ENCODE peak calls at places on chromosomes 2 and 18, in nine cellular contexts. R is left ventricle myocardium superior, T is mesothelial cell of epicardium, Q is M059J, P is PC-9, U is astrocyte of the spinal cord, I is fibroblast of lung, C is D341Med, S is dermis blood vessel endothelial cell. B is an unnamed sample.

GRCh38 chr18:37578886-37579513 is 13.4 kb upstream of the CELF4 start:
- DNase-seq in I (no peak), S (peak), C (peak), T (no peak), Q (peak), P (no peak), U (peak), R (no peak), B (no peak)

GRCh38 chr2:226583715-226584114 is 215.9 kb downstream of the IRS1 start:
- DNase-seq in C (no peak), S (peak), I (peak), T (no peak), U (peak), P (peak), Q (peak), R (no peak), B (no peak)

GRCh38 chr2:32678825-32679224 is 51.0 kb downstream of the TTC27 start:
- DNase-seq in C (no peak), T (no peak), U (peak), P (no peak), I (peak), R (no peak), S (peak), Q (peak), B (no peak)

GRCh38 chr18:69328086-69328485 is 72.6 kb upstream of the DOK6 start:
- DNase-seq in R (no peak), U (no peak), Q (no peak), I (no peak), C (no peak), P (no peak), T (no peak), S (no peak), B (no peak)

GRCh38 chr2:209391776-209392401 is 32.0 kb upstream of the MAP2 start:
- DNase-seq in S (no peak), U (peak), T (no peak), P (peak), Q (peak), I (peak), C (no peak), R (no peak), B (no peak)

GRCh38 chr2:144048631-144049060 is 471.3 kb downstream of the ZEB2 start:
- DNase-seq in T (no peak), C (no peak), P (no peak), U (no peak), R (no peak), Q (no peak), S (no peak), I (no peak), B (no peak)

GRCh38 chr2:16018277-16019059 is 78.1 kb downstream of the MYCN start:
- DNase-seq in S (no peak), T (no peak), I (no peak), R (no peak), C (no peak), U (no peak), Q (no peak), P (no peak), B (no peak)

GRCh38 chr2:144796956-144797355 is 277.0 kb upstream of the ZEB2 start:
- DNase-seq in P (no peak), U (no peak), T (no peak), C (no peak), I (no peak), Q (no peak), R (no peak), S (no peak), B (no peak)

GRCh38 chr2:61905372-61906186 is at the start of gene COMMD1:
- DNase-seq in R (peak), S (peak), I (peak), Q (peak), T (peak), C (peak), U (peak), P (peak), B (peak)

GRCh38 chr2:105087273-105087672 is 49.4 kb downstream of the MRPS9 start:
- DNase-seq in S (peak), U (no peak), P (no peak), C (no peak), R (no peak), Q (no peak), T (no peak), I (no peak), B (no peak)

GRCh38 chr2:133566967-133567645 is 1.2 kb downstream of the NCKAP5 start:
- DNase-seq in P (no peak), T (no peak), S (peak), C (no peak), R (peak), Q (peak), I (peak), U (peak), B (no peak)

GRCh38 chr2:218716070-218716469 is 5.4 kb downstream of the TTLL4 start:
- DNase-seq in C (no peak), T (no peak), P (no peak), Q (peak), R (no peak), S (peak), U (peak), I (peak), B (no peak)

GRCh38 chr2:72993147-72993546 is 75.8 kb downstream of the EMX1 start:
- DNase-seq in P (no peak), I (peak), R (no peak), Q (peak), U (peak), T (peak), S (peak), C (peak), B (no peak)

GRCh38 chr2:54483426-54483825 is 27.3 kb downstream of the SPTBN1 start:
- DNase-seq in T (no peak), U (peak), P (peak), C (no peak), I (peak), R (no peak), S (peak), Q (peak), B (no peak)

GRCh38 chr18:49019446-49020045 is 68.8 kb upstream of the SMAD7 start:
- DNase-seq in T (peak), P (no peak), C (no peak), Q (no peak), S (no peak), R (no peak), I (peak), U (no peak), B (no peak)

GRCh38 chr2:186871866-186872265 is 22.9 kb upstream of the ZSWIM2 start:
- DNase-seq in T (no peak), R (no peak), Q (no peak), C (no peak), U (no peak), P (no peak), S (peak), I (no peak), B (no peak)

GRCh38 chr18:76491436-76491800 is 3.6 kb downstream of the ZNF516 start:
- DNase-seq in P (peak), Q (peak), C (peak), U (peak), T (peak), I (peak), S (peak), R (peak), B (peak)

GRCh38 chr18:44518091-44518490 is 162.6 kb upstream of the SETBP1 start:
- DNase-seq in T (no peak), P (no peak), U (no peak), I (peak), Q (peak), C (no peak), R (no peak), S (no peak), B (no peak)

GRCh38 chr18:2826581-2826980 is 20.2 kb upstream of the EMILIN2 start:
- DNase-seq in T (no peak), Q (no peak), U (no peak), P (no peak), S (no peak), C (peak), R (peak), I (no peak), B (peak)

GRCh38 chr2:220162320-220162719 is 534.9 kb downstream of the SLC4A3 start:
- DNase-seq in T (no peak), I (no peak), Q (no peak), P (no peak), U (no peak), C (no peak), R (no peak), S (no peak), B (no peak)

GRCh38 chr2:186603208-186603765 is 13.4 kb downstream of the ITGAV start:
- DNase-seq in Q (peak), T (no peak), C (no peak), R (no peak), U (no peak), S (peak), P (no peak), I (peak), B (no peak)

GRCh38 chr2:95297639-95298395 is 670 bp downstream of the KCNIP3 start:
- DNase-seq in P (no peak), I (no peak), S (no peak), Q (no peak), C (no peak), R (no peak), T (no peak), U (no peak), B (no peak)

GRCh38 chr2:237280235-237280634 is 133.7 kb downstream of the COL6A3 start:
- DNase-seq in U (peak), S (no peak), P (no peak), T (no peak), Q (peak), C (no peak), I (peak), R (no peak), B (no peak)

GRCh38 chr2:128322651-128323491 is 4.2 kb upstream of the HS6ST1 start:
- DNase-seq in I (no peak), P (no peak), C (peak), R (peak), S (no peak), T (peak), Q (no peak), U (no peak), B (peak)

GRCh38 chr18:55884498-55884897 is 296.5 kb upstream of the TCF4 start:
- DNase-seq in U (no peak), C (no peak), P (no peak), I (no peak), R (no peak), S (no peak), T (no peak), Q (no peak), B (no peak)

GRCh38 chr2:5945707-5946106 is 253.5 kb downstream of the SOX11 start:
- DNase-seq in T (no peak), C (no peak), P (no peak), S (no peak), I (no peak), R (no peak), Q (no peak), U (no peak), B (no peak)

GRCh38 chr18:64747803-64748202 is 598.9 kb upstream of the LINC00305 start:
- DNase-seq in U (no peak), P (no peak), S (no peak), R (no peak), Q (no peak), T (no peak), I (no peak), C (no peak), B (no peak)

GRCh38 chr2:212926948-212927347 is 224.5 kb downstream of the IKZF2 start:
- DNase-seq in U (no peak), R (peak), T (no peak), S (no peak), P (no peak), C (no peak), Q (no peak), I (no peak), B (peak)

GRCh38 chr2:32632089-32632488 is 4.2 kb downstream of the TTC27 start:
- DNase-seq in Q (peak), R (no peak), T (no peak), P (peak), C (no peak), S (peak), I (peak), U (peak), B (no peak)

GRCh38 chr18:10029711-10030110 is 115.9 kb downstream of the VAPA start:
- DNase-seq in I (no peak), S (no peak), C (no peak), U (no peak), P (no peak), Q (no peak), T (no peak), R (peak), B (no peak)

GRCh38 chr2:1912771-1913170 is 168.5 kb upstream of the PXDN start:
- DNase-seq in R (no peak), C (no peak), T (no peak), S (no peak), P (no peak), U (no peak), I (no peak), Q (no peak), B (no peak)

GRCh38 chr2:231398585-231398984 is 3.1 kb downstream of the B3GNT7 start:
- DNase-seq in P (no peak), T (no peak), I (no peak), S (no peak), C (no peak), U (no peak), Q (no peak), R (no peak), B (no peak)

GRCh38 chr2:146031158-146031557 is 1511.2 kb upstream of the ZEB2 start:
- DNase-seq in R (no peak), Q (no peak), P (no peak), S (no peak), C (no peak), I (no peak), U (no peak), T (no peak), B (no peak)